ENCODE peak calls at places on chromosomes 2 and 18, in ten cellular contexts. H is tibial artery, B is body of pancreas, R is GM12865, N is cardiac fibroblast, E is bronchial epithelial cell, D is AG10803, M is psoas muscle, L is NB4, O is GM12864. U is an unnamed sample.

GRCh38 chr2:59967691-59968090 is 585.8 kb downstream of the BCL11A start:
- DNase-seq in B (no peak), H (no peak), D (no peak), E (no peak), M (no peak), R (no peak), N (no peak), L (no peak), O (no peak), U (no peak)

GRCh38 chr18:5568416-5568815 is 24.6 kb upstream of the EPB41L3 start:
- DNase-seq in R (no peak), H (no peak), N (no peak), L (no peak), M (no peak), E (no peak), O (no peak), B (no peak), D (no peak), U (no peak)

GRCh38 chr18:62869327-62869726 is 154.0 kb downstream of the PHLPP1 start:
- DNase-seq in H (no peak), N (no peak), B (no peak), M (no peak), R (no peak), L (no peak), E (no peak), O (no peak), D (no peak), U (no peak)

GRCh38 chr2:128544321-128545037 is 225.8 kb upstream of the HS6ST1 start:
- DNase-seq in R (no peak), M (no peak), O (no peak), N (no peak), L (no peak), B (no peak), D (no peak), H (no peak), E (no peak), U (no peak)

GRCh38 chr2:31388736-31389135 is 25.8 kb downstream of the XDH start:
- DNase-seq in E (no peak), N (no peak), B (no peak), R (no peak), D (no peak), L (no peak), O (no peak), M (no peak), H (no peak), U (no peak)

GRCh38 chr2:137938204-137938603 is 26.1 kb upstream of the HNMT start:
- DNase-seq in H (no peak), M (no peak), B (no peak), E (no peak), D (peak), N (peak), O (no peak), R (no peak), L (no peak), U (peak)

GRCh38 chr2:68813596-68813995 is 57.6 kb downstream of the BMP10 start:
- DNase-seq in R (no peak), D (no peak), H (no peak), O (no peak), N (no peak), M (no peak), E (no peak), L (no peak), B (no peak), U (no peak)

GRCh38 chr2:75007061-75007460 is 48.6 kb downstream of the POLE4 start:
- DNase-seq in L (no peak), E (no peak), O (no peak), R (no peak), D (no peak), N (no peak), H (no peak), B (no peak), M (no peak), U (no peak)

GRCh38 chr18:40926679-40927078 is 1028.4 kb upstream of the PIK3C3 start:
- DNase-seq in D (no peak), M (no peak), H (no peak), R (no peak), L (no peak), E (no peak), O (no peak), B (no peak), N (no peak), U (no peak)

GRCh38 chr2:237262838-237263771 is 150.9 kb downstream of the COL6A3 start:
- DNase-seq in D (peak), L (peak), E (peak), H (no peak), M (no peak), B (no peak), R (no peak), N (peak), O (no peak), U (peak)

GRCh38 chr2:241743620-241744019 is 9.2 kb downstream of the D2HGDH start:
- DNase-seq in N (no peak), H (no peak), B (no peak), D (no peak), R (no peak), E (no peak), L (no peak), M (no peak), O (no peak), U (no peak)

GRCh38 chr2:39851691-39852110 is 72.6 kb upstream of the THUMPD2 start:
- DNase-seq in E (no peak), L (peak), H (no peak), D (peak), N (peak), B (no peak), O (no peak), R (peak), M (no peak), U (peak)

GRCh38 chr2:152166633-152167032 is 8.9 kb downstream of the STAM2 start:
- DNase-seq in D (peak), R (peak), H (no peak), B (no peak), M (no peak), N (peak), O (peak), E (peak), L (no peak), U (peak)

DNA sequence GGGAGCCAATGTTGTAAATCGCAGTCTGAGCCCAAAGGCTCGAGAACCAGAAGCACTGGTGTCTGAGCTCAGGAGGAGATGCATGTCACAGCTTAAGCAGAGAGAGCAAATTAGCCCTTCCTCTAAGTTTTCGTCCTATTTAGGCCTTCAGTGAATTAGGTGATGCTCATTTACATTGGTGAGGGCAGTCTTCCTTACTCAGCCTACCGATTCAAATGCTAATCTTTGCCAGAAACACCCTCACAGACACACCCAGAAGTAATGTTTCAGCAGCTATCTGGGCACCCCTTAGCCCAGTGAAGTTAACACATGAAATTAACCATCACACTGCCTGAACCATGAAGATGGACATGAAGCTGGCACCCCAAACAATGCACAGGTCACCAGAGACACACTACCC is 385.1 kb downstream of the STK39 start:
- DNase-seq in O (no peak), D (no peak), L (no peak), E (no peak), B (no peak), M (no peak), N (no peak), R (no peak), H (no peak), U (no peak)
- H3K4me3 ChIP-seq in O (no peak), D (no peak), L (no peak), E (no peak), B (no peak), M (no peak), N (no peak), R (no peak), H (no peak), U (no peak)

DNA sequence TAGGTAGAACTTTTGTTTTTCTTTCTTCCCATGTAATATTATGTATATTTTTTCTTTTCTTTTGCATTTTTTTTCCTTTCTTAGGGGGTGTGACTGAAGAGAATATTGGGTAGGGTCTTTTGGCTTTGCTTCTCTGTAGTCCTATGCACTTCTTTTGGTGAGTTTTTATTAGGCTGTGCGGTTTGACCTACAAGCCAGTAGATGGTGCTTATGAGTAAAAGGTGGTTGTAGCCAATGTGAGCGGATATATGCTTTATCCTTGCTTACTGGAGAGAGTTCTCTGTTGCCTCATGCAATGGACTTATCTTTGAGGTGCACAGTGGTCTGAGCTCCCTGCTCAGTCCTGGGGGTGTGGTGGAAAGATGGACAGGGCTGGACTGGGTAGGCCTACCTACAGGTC is 52.7 kb downstream of the DSEL start:
- DNase-seq in B (no peak), M (no peak), O (no peak), E (peak), R (peak), N (no peak), D (no peak), L (peak), H (no peak), U (no peak)
- TF ChIP-seq CTCF in B (no peak), M (no peak), O (peak), E (peak), R (peak), N (peak), D (peak), L (peak), H (no peak), U (peak)

DNA sequence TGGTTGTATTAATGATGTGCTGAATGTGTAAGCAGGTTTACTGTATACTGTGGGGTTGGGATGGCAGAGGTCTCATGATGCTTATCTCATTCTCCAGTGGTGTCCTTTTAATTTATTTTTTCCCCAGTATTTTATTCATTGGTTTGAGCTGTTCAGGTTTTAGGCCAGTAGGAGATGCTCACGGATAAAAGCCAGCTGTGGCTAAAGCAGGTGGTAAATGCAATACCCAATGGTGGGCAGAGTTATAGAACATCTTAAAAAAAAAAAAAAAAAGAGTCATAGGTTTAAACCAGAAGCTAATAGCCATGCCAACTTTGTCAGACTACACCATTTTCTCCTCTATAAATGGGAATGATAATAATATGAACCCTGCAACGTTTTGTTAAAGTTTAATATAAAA is 57.8 kb upstream of the NEUROD1 start:
- DNase-seq in D (no peak), N (peak), R (no peak), H (no peak), B (no peak), O (no peak), E (peak), L (peak), M (no peak), U (peak)
- H3K4me3 ChIP-seq in D (no peak), N (no peak), R (no peak), H (no peak), B (no peak), O (no peak), E (no peak), L (no peak), M (no peak), U (no peak)

GRCh38 chr2:240564571-240565266 is 3.6 kb upstream of the RNPEPL1 start:
- DNase-seq in E (peak), O (no peak), N (peak), M (no peak), B (no peak), D (no peak), H (peak), R (peak), L (no peak), U (peak)
- TF ChIP-seq CTCF in E (peak), O (peak), N (no peak), M (no peak), B (no peak), D (no peak), H (no peak), R (peak), L (no peak), U (peak)

GRCh38 chr2:218897394-218898108 is 16.9 kb downstream of the WNT10A start:
- DNase-seq in O (no peak), L (no peak), N (no peak), E (no peak), H (no peak), B (no peak), D (no peak), M (no peak), R (no peak), U (no peak)

GRCh38 chr2:218894168-218895157 is 13.8 kb downstream of the WNT10A start:
- DNase-seq in B (no peak), N (no peak), E (peak), D (no peak), O (no peak), M (no peak), R (no peak), H (no peak), L (no peak), U (no peak)

GRCh38 chr2:218896501-218897393 is 16.1 kb downstream of the WNT10A start:
- DNase-seq in H (no peak), D (no peak), E (peak), M (no peak), O (peak), L (peak), B (no peak), N (no peak), R (peak), U (no peak)

GRCh38 chr2:218895326-218895725 is 14.7 kb downstream of the WNT10A start:
- DNase-seq in D (no peak), H (no peak), R (no peak), L (no peak), E (peak), M (no peak), O (no peak), N (no peak), B (no peak), U (no peak)

GRCh38 chr2:218895758-218896500 is 15.3 kb downstream of the WNT10A start:
- DNase-seq in L (no peak), E (no peak), O (no peak), N (no peak), M (no peak), B (no peak), H (no peak), D (no peak), R (no peak), U (no peak)
- H3K4me3 ChIP-seq in L (no peak), E (no peak), O (no peak), N (no peak), M (no peak), B (no peak), H (no peak), D (no peak), R (peak), U (no peak)

GRCh38 chr2:88253997-88254396 is 83.9 kb downstream of the THNSL2 start:
- DNase-seq in R (no peak), L (no peak), E (no peak), D (no peak), O (no peak), H (no peak), B (no peak), N (no peak), M (no peak), U (no peak)

GRCh38 chr2:88253375-88253774 is 83.2 kb downstream of the THNSL2 start:
- DNase-seq in O (no peak), H (no peak), B (no peak), M (no peak), L (no peak), E (no peak), D (no peak), R (no peak), N (no peak), U (no peak)

GRCh38 chr2:88254437-88255081 is 84.4 kb downstream of the THNSL2 start:
- DNase-seq in O (no peak), R (no peak), D (no peak), M (no peak), N (no peak), B (no peak), L (no peak), H (no peak), E (no peak), U (no peak)

GRCh38 chr2:88250402-88250801 is 80.3 kb downstream of the THNSL2 start:
- DNase-seq in H (no peak), L (peak), R (no peak), M (no peak), O (no peak), N (no peak), E (no peak), D (no peak), B (no peak), U (no peak)

DNA sequence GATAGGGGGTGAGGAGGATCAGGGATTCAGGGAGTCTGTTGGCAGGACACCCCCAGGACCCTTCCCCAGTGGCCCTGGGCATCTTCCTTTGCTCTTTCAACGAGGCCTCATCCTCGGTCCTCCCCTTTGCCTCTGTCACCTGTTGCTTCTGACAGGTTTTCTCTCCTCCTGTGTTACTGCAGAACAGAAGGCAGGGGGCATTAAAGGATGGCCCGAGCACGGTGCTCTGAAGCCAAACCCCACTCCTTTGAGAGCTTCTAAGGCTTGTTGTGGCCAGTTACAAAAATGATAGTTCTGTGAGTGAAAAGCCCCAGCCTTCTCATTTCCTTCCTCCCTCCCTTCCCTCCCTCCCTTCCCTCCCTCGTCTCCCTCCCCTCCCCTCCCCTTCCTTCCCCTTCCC is 82.5 kb downstream of the THNSL2 start:
- DNase-seq in B (no peak), O (no peak), D (no peak), M (no peak), H (no peak), N (no peak), R (no peak), E (no peak), L (no peak), U (no peak)
- TF ChIP-seq CTCF in B (no peak), O (no peak), D (no peak), M (no peak), H (no peak), N (no peak), R (no peak), E (no peak), L (no peak), U (no peak)

GRCh38 chr2:174341301-174341994 is 6.7 kb downstream of the SP9 start:
- DNase-seq in R (peak), M (peak), N (peak), O (no peak), H (peak), B (peak), L (peak), D (peak), E (peak), U (peak)
- H3K4me3 ChIP-seq in R (no peak), M (peak), N (peak), O (no peak), H (no peak), B (no peak), L (peak), D (peak), E (no peak), U (no peak)

GRCh38 chr18:3283908-3284307 is 22.0 kb downstream of the MYL12B start:
- DNase-seq in B (no peak), D (no peak), H (no peak), M (no peak), O (no peak), L (no peak), E (no peak), R (no peak), N (no peak), U (no peak)

GRCh38 chr18:3284501-3284900 is 22.6 kb downstream of the MYL12B start:
- DNase-seq in M (no peak), N (no peak), B (no peak), E (no peak), L (no peak), D (no peak), R (no peak), O (no peak), H (no peak), U (no peak)

GRCh38 chr18:3281456-3282400 is 19.8 kb downstream of the MYL12B start:
- DNase-seq in R (peak), E (peak), M (no peak), N (peak), H (no peak), D (peak), B (no peak), L (peak), O (no peak), U (peak)

GRCh38 chr18:3286165-3286564 is 24.2 kb downstream of the MYL12B start:
- DNase-seq in O (no peak), D (no peak), M (no peak), E (no peak), B (no peak), L (peak), H (no peak), R (no peak), N (no peak), U (no peak)

DNA sequence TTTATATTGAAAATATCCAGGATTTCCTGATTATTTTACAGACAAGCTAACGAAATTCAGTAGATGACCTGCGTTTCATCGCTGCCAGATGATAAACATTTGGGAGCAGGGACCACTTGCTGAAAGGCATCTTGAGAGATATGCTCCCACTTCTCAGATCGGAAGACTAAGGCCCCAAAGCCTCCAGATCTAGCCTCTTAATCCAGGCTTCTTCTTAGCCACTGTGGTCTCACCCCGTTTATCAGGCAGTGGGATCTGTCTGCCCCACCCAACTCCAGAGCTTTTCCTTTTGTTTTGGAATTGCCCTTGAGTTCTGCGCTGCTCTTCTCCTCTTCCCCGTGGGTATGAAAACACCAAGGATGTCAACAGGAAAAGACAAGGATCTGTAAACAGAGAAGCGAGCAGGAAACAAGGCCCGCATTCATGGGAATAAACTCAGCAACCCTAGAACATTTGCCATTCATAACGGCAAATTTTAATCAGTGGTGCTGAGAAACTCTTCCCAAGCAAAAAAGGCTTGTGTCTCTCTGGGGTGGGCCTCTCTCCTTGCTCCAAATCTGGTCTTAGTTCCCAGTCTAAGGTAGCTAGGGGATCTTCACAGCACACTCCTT is 21.4 kb downstream of the MYL12B start:
- DNase-seq in D (no peak), E (no peak), R (no peak), M (no peak), N (no peak), H (no peak), B (no peak), O (no peak), L (no peak), U (no peak)
- TF ChIP-seq CTCF in D (no peak), E (no peak), R (no peak), M (no peak), N (no peak), H (no peak), B (no peak), O (no peak), L (no peak), U (no peak)

DNA sequence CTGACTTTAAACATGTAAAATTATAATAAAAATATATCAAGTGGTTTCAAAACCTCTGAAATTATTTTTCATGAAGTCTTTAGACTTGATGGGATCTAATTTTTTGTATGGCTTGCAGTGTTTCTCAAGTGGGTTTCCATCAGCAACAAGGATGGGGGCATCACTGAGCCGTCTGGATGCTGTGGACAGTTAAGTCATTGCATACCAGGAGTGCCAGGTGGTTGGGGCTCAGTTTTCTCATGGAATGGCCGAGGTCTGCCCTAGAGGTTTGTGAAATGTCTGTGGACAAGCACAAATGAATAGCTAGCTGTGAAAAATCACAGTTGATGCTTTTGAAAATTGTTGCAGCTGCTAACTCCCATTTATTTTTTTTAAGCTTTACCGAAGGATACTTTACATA is 1.7 kb downstream of the PRELID3A start:
- DNase-seq in L (no peak), O (no peak), N (no peak), H (no peak), D (peak), B (no peak), M (no peak), E (no peak), R (no peak), U (no peak)
- H3K4me3 ChIP-seq in L (peak), O (no peak), N (no peak), H (no peak), D (no peak), B (no peak), M (no peak), E (no peak), R (no peak), U (no peak)

GRCh38 chr2:158024288-158024898 is 77.3 kb upstream of the UPP2 start:
- DNase-seq in D (peak), R (peak), L (peak), E (peak), B (peak), M (peak), O (no peak), H (no peak), N (peak), U (peak)
- TF ChIP-seq CTCF in D (peak), R (peak), L (peak), E (peak), B (peak), M (peak), O (peak), H (peak), N (peak), U (peak)